ENCODE peak calls at places on chromosomes 5 and 9, in ten cellular contexts. One of them, this sample, is unnamed.

GRCh38 chr5:58314356-58315045 is 145.4 kb downstream of the PLK2 start:
- DNase-seq in AG10803: no peak
- DNase-seq in AG04450: no peak
- DNase-seq in cardiac muscle cell: no peak
- DNase-seq in cardiac fibroblast: no peak
- DNase-seq in brain microvascular endothelial cell: no peak
- DNase-seq in heart left ventricle: no peak
- DNase-seq in right lobe of liver: no peak
- DNase-seq in keratinocyte: no peak
- DNase-seq in ovary: no peak
- DNase-seq in this sample: no peak

GRCh38 chr9:135329571-135330306 is 149.8 kb upstream of the PPP1R26 start:
- DNase-seq in ovary: no peak
- DNase-seq in heart left ventricle: peak; percentile 6
- DNase-seq in AG04450: no peak
- DNase-seq in right lobe of liver: no peak
- DNase-seq in cardiac muscle cell: no peak
- DNase-seq in AG10803: no peak
- DNase-seq in cardiac fibroblast: no peak
- DNase-seq in brain microvascular endothelial cell: no peak
- DNase-seq in keratinocyte: no peak
- DNase-seq in this sample: no peak

GRCh38 chr5:160685695-160686094 is 166.3 kb downstream of the ATP10B start:
- DNase-seq in AG10803: no peak
- DNase-seq in cardiac fibroblast: no peak
- DNase-seq in brain microvascular endothelial cell: no peak
- DNase-seq in right lobe of liver: no peak
- DNase-seq in heart left ventricle: no peak
- DNase-seq in cardiac muscle cell: no peak
- DNase-seq in keratinocyte: no peak
- DNase-seq in AG04450: no peak
- DNase-seq in ovary: no peak
- DNase-seq in this sample: no peak

GRCh38 chr5:144104086-144104485 is 66.4 kb downstream of the YIPF5 start:
- DNase-seq in cardiac fibroblast: no peak
- DNase-seq in ovary: no peak
- DNase-seq in brain microvascular endothelial cell: no peak
- DNase-seq in AG04450: no peak
- DNase-seq in heart left ventricle: no peak
- DNase-seq in cardiac muscle cell: no peak
- DNase-seq in keratinocyte: no peak
- DNase-seq in right lobe of liver: no peak
- DNase-seq in AG10803: no peak
- DNase-seq in this sample: no peak

GRCh38 chr5:96940586-96940985 is 4.7 kb downstream of the LNPEP start:
- DNase-seq in ovary: no peak
- DNase-seq in heart left ventricle: no peak
- DNase-seq in AG10803: peak; percentile 57
- DNase-seq in cardiac fibroblast: peak; percentile 69
- DNase-seq in right lobe of liver: no peak
- DNase-seq in cardiac muscle cell: no peak
- DNase-seq in AG04450: no peak
- DNase-seq in keratinocyte: no peak
- DNase-seq in brain microvascular endothelial cell: no peak
- DNase-seq in this sample: no peak

GRCh38 chr5:172412724-172413260 is 41.5 kb downstream of the SH3PXD2B start:
- DNase-seq in brain microvascular endothelial cell: peak; percentile 87
- DNase-seq in cardiac fibroblast: peak; percentile 98
- DNase-seq in heart left ventricle: peak; percentile 87
- DNase-seq in cardiac muscle cell: peak; percentile 99
- DNase-seq in right lobe of liver: peak; percentile 64
- DNase-seq in AG04450: peak; percentile 65
- DNase-seq in AG10803: peak; percentile 100
- DNase-seq in ovary: peak; percentile 61
- DNase-seq in keratinocyte: no peak
- DNase-seq in this sample: peak; percentile 97

GRCh38 chr5:32390819-32391591 is 53.5 kb downstream of the ZFR start:
- DNase-seq in AG10803: peak; percentile 77
- DNase-seq in cardiac fibroblast: peak; percentile 97
- DNase-seq in keratinocyte: no peak
- DNase-seq in AG04450: peak; percentile 84
- DNase-seq in brain microvascular endothelial cell: peak; percentile 88
- DNase-seq in heart left ventricle: no peak
- DNase-seq in ovary: no peak
- DNase-seq in right lobe of liver: no peak
- DNase-seq in cardiac muscle cell: peak; percentile 95
- DNase-seq in this sample: peak; percentile 95

GRCh38 chr5:141639357-141640050 is 2.7 kb downstream of the RELL2 start:
- DNase-seq in brain microvascular endothelial cell: no peak
- DNase-seq in keratinocyte: no peak
- DNase-seq in AG04450: no peak
- DNase-seq in cardiac muscle cell: no peak
- DNase-seq in ovary: no peak
- DNase-seq in heart left ventricle: no peak
- DNase-seq in cardiac fibroblast: no peak
- DNase-seq in AG10803: no peak
- DNase-seq in right lobe of liver: no peak
- DNase-seq in this sample: no peak

GRCh38 chr5:1511037-1511436 is 12.7 kb downstream of the LPCAT1 start:
- DNase-seq in cardiac muscle cell: no peak
- DNase-seq in brain microvascular endothelial cell: no peak
- DNase-seq in ovary: peak; percentile 16
- DNase-seq in right lobe of liver: peak; percentile 43
- DNase-seq in AG10803: no peak
- DNase-seq in heart left ventricle: peak; percentile 13
- DNase-seq in keratinocyte: no peak
- DNase-seq in cardiac fibroblast: no peak
- DNase-seq in AG04450: no peak
- DNase-seq in this sample: no peak

GRCh38 chr5:115898656-115899055 is 56.9 kb downstream of the AP3S1 start:
- DNase-seq in cardiac muscle cell: peak; percentile 21
- DNase-seq in brain microvascular endothelial cell: no peak
- DNase-seq in keratinocyte: no peak
- DNase-seq in right lobe of liver: no peak
- DNase-seq in ovary: no peak
- DNase-seq in AG10803: peak; percentile 20
- DNase-seq in cardiac fibroblast: peak; percentile 49
- DNase-seq in heart left ventricle: no peak
- DNase-seq in AG04450: no peak
- DNase-seq in this sample: peak; percentile 23

GRCh38 chr5:36414869-36415282 is 113.2 kb upstream of the RANBP3L start:
- DNase-seq in cardiac fibroblast: peak; percentile 73
- DNase-seq in cardiac muscle cell: peak; percentile 75
- DNase-seq in ovary: no peak
- DNase-seq in right lobe of liver: no peak
- DNase-seq in heart left ventricle: no peak
- DNase-seq in AG10803: peak; percentile 73
- DNase-seq in AG04450: peak; percentile 10
- DNase-seq in brain microvascular endothelial cell: no peak
- DNase-seq in keratinocyte: peak; percentile 13
- DNase-seq in this sample: peak; percentile 71

GRCh38 chr5:155402927-155403645 is 389.5 kb downstream of the KIF4B start:
- DNase-seq in ovary: no peak
- DNase-seq in AG10803: no peak
- DNase-seq in keratinocyte: peak; percentile 96
- DNase-seq in cardiac fibroblast: no peak
- DNase-seq in brain microvascular endothelial cell: no peak
- DNase-seq in right lobe of liver: no peak
- DNase-seq in AG04450: no peak
- DNase-seq in cardiac muscle cell: no peak
- DNase-seq in heart left ventricle: no peak
- DNase-seq in this sample: no peak

GRCh38 chr9:110742741-110743371 is 74.3 kb downstream of the MUSK start:
- DNase-seq in keratinocyte: no peak
- DNase-seq in AG04450: peak; percentile 59
- DNase-seq in brain microvascular endothelial cell: peak; percentile 74
- DNase-seq in heart left ventricle: no peak
- DNase-seq in ovary: no peak
- DNase-seq in cardiac muscle cell: peak; percentile 87
- DNase-seq in right lobe of liver: no peak
- DNase-seq in AG10803: peak; percentile 80
- DNase-seq in cardiac fibroblast: peak; percentile 92
- DNase-seq in this sample: peak; percentile 80

GRCh38 chr5:141003791-141004601 is 37.7 kb downstream of the PCDHAC2 start:
- DNase-seq in ovary: no peak
- DNase-seq in keratinocyte: peak; percentile 81
- DNase-seq in brain microvascular endothelial cell: no peak
- DNase-seq in AG04450: no peak
- DNase-seq in cardiac fibroblast: peak; percentile 66
- DNase-seq in heart left ventricle: no peak
- DNase-seq in AG10803: no peak
- DNase-seq in right lobe of liver: no peak
- DNase-seq in cardiac muscle cell: no peak
- DNase-seq in this sample: no peak

GRCh38 chr9:101849102-101849707 is 110.8 kb upstream of the GRIN3A start:
- DNase-seq in AG10803: no peak
- DNase-seq in AG04450: no peak
- DNase-seq in right lobe of liver: no peak
- DNase-seq in ovary: no peak
- DNase-seq in cardiac fibroblast: no peak
- DNase-seq in heart left ventricle: no peak
- DNase-seq in keratinocyte: no peak
- DNase-seq in brain microvascular endothelial cell: no peak
- DNase-seq in cardiac muscle cell: no peak
- DNase-seq in this sample: no peak

DNA sequence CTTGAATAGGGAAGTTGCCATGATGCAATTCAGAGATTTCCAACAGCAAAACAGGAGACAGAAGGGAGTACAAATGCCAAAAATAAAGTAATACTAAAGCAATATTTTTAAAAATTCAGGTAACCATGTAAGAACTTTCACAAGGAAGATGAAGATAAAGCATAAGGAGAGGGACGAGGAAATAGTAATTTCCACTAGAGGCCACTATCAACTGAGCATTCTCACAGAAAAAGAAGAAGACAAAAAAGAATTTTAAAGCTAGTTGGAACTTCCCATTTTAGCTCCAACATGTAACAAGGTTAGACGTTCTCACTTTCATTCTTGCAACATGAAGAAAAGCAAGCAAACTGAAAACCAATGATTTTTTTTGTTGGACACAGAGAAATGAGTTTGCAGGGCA is 779.9 kb upstream of the CDH6 start:
- DNase-seq in ovary: no peak
- DNase-seq in brain microvascular endothelial cell: no peak
- DNase-seq in AG10803: no peak
- DNase-seq in cardiac muscle cell: no peak
- DNase-seq in AG04450: no peak
- DNase-seq in keratinocyte: no peak
- DNase-seq in heart left ventricle: no peak
- DNase-seq in right lobe of liver: no peak
- DNase-seq in cardiac fibroblast: peak; percentile 4
- DNase-seq in this sample: no peak
- TF ChIP-seq CTCF in ovary: no peak
- TF ChIP-seq CTCF in brain microvascular endothelial cell: peak; percentile 17
- TF ChIP-seq CTCF in AG10803: no peak
- TF ChIP-seq CTCF in cardiac muscle cell: no peak
- TF ChIP-seq CTCF in AG04450: peak; percentile 21
- TF ChIP-seq CTCF in keratinocyte: no peak
- TF ChIP-seq CTCF in heart left ventricle: no peak
- TF ChIP-seq CTCF in right lobe of liver: no peak
- TF ChIP-seq CTCF in cardiac fibroblast: no peak
- TF ChIP-seq CTCF in this sample: no peak

GRCh38 chr5:119353213-119353612 is 2.6 kb upstream of the TNFAIP8 start:
- DNase-seq in keratinocyte: no peak
- DNase-seq in AG10803: no peak
- DNase-seq in right lobe of liver: no peak
- DNase-seq in AG04450: no peak
- DNase-seq in ovary: no peak
- DNase-seq in brain microvascular endothelial cell: no peak
- DNase-seq in heart left ventricle: no peak
- DNase-seq in cardiac fibroblast: no peak
- DNase-seq in cardiac muscle cell: no peak
- DNase-seq in this sample: peak; percentile 49
- H3K4me3 ChIP-seq in keratinocyte: no peak overlapping the region
- H3K4me3 ChIP-seq in AG10803: no peak overlapping the region
- H3K4me3 ChIP-seq in right lobe of liver: no peak overlapping the region
- H3K4me3 ChIP-seq in AG04450: no peak overlapping the region
- H3K4me3 ChIP-seq in ovary: no peak overlapping the region
- H3K4me3 ChIP-seq in brain microvascular endothelial cell: no peak overlapping the region
- H3K4me3 ChIP-seq in heart left ventricle: no peak overlapping the region
- H3K4me3 ChIP-seq in cardiac fibroblast: no peak overlapping the region
- H3K4me3 ChIP-seq in cardiac muscle cell: no peak overlapping the region
- H3K4me3 ChIP-seq in this sample: no peak overlapping the region

GRCh38 chr9:117552811-117553210 is 138.0 kb upstream of the ASTN2 start:
- DNase-seq in AG10803: no peak
- DNase-seq in right lobe of liver: no peak
- DNase-seq in ovary: no peak
- DNase-seq in keratinocyte: no peak
- DNase-seq in brain microvascular endothelial cell: no peak
- DNase-seq in cardiac muscle cell: no peak
- DNase-seq in cardiac fibroblast: no peak
- DNase-seq in AG04450: no peak
- DNase-seq in heart left ventricle: no peak
- DNase-seq in this sample: no peak

GRCh38 chr9:117551171-117551570 is 136.3 kb upstream of the ASTN2 start:
- DNase-seq in brain microvascular endothelial cell: no peak
- DNase-seq in AG04450: no peak
- DNase-seq in ovary: no peak
- DNase-seq in cardiac muscle cell: no peak
- DNase-seq in heart left ventricle: no peak
- DNase-seq in AG10803: no peak
- DNase-seq in cardiac fibroblast: no peak
- DNase-seq in keratinocyte: no peak
- DNase-seq in right lobe of liver: no peak
- DNase-seq in this sample: no peak

DNA sequence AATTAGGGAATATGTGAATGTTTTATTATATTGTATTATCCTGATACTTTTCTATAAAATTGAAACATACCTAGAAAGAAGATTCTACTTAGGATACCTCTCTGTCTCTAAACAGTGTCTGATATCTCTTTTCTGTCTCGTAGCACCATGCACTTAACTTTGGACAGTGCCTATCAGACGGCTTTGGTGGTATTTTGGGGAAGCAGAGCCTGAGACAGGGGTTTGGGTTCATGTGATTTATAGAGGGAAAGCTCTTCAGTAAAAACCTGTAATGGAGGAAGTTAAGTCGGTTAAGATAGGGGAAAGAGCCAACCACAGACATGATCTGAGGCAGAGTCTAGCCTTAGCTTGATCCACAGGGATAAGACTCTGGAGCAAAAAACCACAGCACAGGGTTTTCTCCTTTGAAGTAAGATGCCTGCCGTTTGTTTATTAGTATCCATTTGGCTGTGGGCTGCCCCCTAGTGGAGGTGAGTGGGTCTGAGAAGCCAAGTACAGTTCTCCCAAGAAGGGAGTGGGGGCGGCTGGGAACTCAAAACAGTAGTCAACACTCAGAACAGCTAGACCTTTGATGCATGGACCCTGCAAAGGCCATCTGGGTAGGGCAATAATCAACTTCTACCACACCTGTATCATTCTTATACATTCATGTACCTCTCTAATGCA is 141.2 kb upstream of the ASTN2 start:
- DNase-seq in ovary: no peak
- DNase-seq in keratinocyte: no peak
- DNase-seq in cardiac muscle cell: peak; percentile 22
- DNase-seq in AG10803: peak; percentile 21
- DNase-seq in brain microvascular endothelial cell: peak; percentile 48
- DNase-seq in right lobe of liver: peak; percentile 73
- DNase-seq in cardiac fibroblast: peak; percentile 50
- DNase-seq in heart left ventricle: no peak
- DNase-seq in AG04450: no peak
- DNase-seq in this sample: peak; percentile 2
- TF ChIP-seq CTCF in ovary: no peak
- TF ChIP-seq CTCF in keratinocyte: peak; percentile 70
- TF ChIP-seq CTCF in cardiac muscle cell: peak; percentile 42
- TF ChIP-seq CTCF in AG10803: peak; percentile 47
- TF ChIP-seq CTCF in brain microvascular endothelial cell: peak; percentile 51
- TF ChIP-seq CTCF in right lobe of liver: peak; percentile 67
- TF ChIP-seq CTCF in cardiac fibroblast: peak; percentile 64
- TF ChIP-seq CTCF in heart left ventricle: peak; percentile 31
- TF ChIP-seq CTCF in AG04450: peak; percentile 10
- TF ChIP-seq CTCF in this sample: peak; percentile 13

GRCh38 chr5:124705577-124705976 is 40.9 kb downstream of the ZNF608 start:
- DNase-seq in AG04450: no peak
- DNase-seq in brain microvascular endothelial cell: no peak
- DNase-seq in right lobe of liver: no peak
- DNase-seq in heart left ventricle: no peak
- DNase-seq in AG10803: no peak
- DNase-seq in cardiac muscle cell: no peak
- DNase-seq in keratinocyte: no peak
- DNase-seq in ovary: no peak
- DNase-seq in cardiac fibroblast: no peak
- DNase-seq in this sample: no peak
- H3K4me3 ChIP-seq in AG04450: no peak overlapping the region
- H3K4me3 ChIP-seq in brain microvascular endothelial cell: no peak overlapping the region
- H3K4me3 ChIP-seq in right lobe of liver: no peak overlapping the region
- H3K4me3 ChIP-seq in heart left ventricle: no peak overlapping the region
- H3K4me3 ChIP-seq in AG10803: no peak overlapping the region
- H3K4me3 ChIP-seq in cardiac muscle cell: no peak overlapping the region
- H3K4me3 ChIP-seq in keratinocyte: no peak overlapping the region
- H3K4me3 ChIP-seq in ovary: no peak overlapping the region
- H3K4me3 ChIP-seq in cardiac fibroblast: no peak overlapping the region
- H3K4me3 ChIP-seq in this sample: no peak overlapping the region

This sample was measured in fibroblast of villous mesenchyme.